ENCODE peak calls at places on chromosome 20, in eight cellular contexts. B, N, C, K, V, W, E and G are unnamed samples.

GRCh38 chr20:62557999-62558408 is 82.2 kb upstream of the GATA5 start:
- DNase-seq in N (no peak), C (no peak), V (no peak), W (no peak), K (no peak), B (no peak), E (no peak), G (no peak)

GRCh38 chr20:20083796-20084195 is 31.5 kb downstream of the CFAP61 start:
- DNase-seq in K (peak; percentile 14), B (peak; percentile 67), W (no peak), C (peak; percentile 21), E (peak; percentile 45), N (peak; percentile 40), V (peak; percentile 52), G (peak; percentile 82)

GRCh38 chr20:18973499-18974173 is 160.1 kb downstream of the SCP2D1 start:
- DNase-seq in W (no peak), N (no peak), E (no peak), K (no peak), V (no peak), C (no peak), B (no peak), G (no peak)

GRCh38 chr20:645318-646106 is 7.5 kb downstream of the SRXN1 start:
- DNase-seq in W (peak; percentile 63), V (peak; percentile 62), E (peak; percentile 35), B (peak; percentile 84), N (peak; percentile 91), K (peak; percentile 85), C (peak; percentile 27), G (peak; percentile 87)

GRCh38 chr20:58433759-58434158 is 44.7 kb downstream of the VAPB start:
- DNase-seq in B (no peak), C (no peak), W (no peak), E (no peak), K (peak; percentile 84), N (no peak), V (peak; percentile 80), G (no peak)

GRCh38 chr20:47231382-47232042 is 125.0 kb downstream of the ZMYND8 start:
- DNase-seq in W (no peak), K (no peak), V (no peak), C (no peak), N (no peak), E (no peak), B (no peak), G (no peak)

GRCh38 chr20:62835931-62836861 is 19.3 kb downstream of the COL9A3 start:
- DNase-seq in B (no peak), V (no peak), W (no peak), N (no peak), E (no peak), C (no peak), K (no peak), G (no peak)

GRCh38 chr20:24953621-24954133 is 4.6 kb downstream of the CST7 start:
- DNase-seq in B (no peak), N (no peak), K (no peak), V (no peak), W (peak; percentile 39), C (peak; percentile 70), E (no peak), G (no peak)

GRCh38 chr20:32206383-32207210 is 946 bp downstream of the PLAGL2 start:
- DNase-seq in K (no peak), C (peak; percentile 13), W (no peak), N (no peak), E (no peak), B (no peak), V (no peak), G (no peak)

GRCh38 chr20:20010639-20011500 is 6.3 kb upstream of the NAA20 start:
- DNase-seq in C (no peak), N (no peak), V (no peak), B (no peak), K (peak; percentile 20), E (peak; percentile 41), W (no peak), G (no peak)

GRCh38 chr20:56628873-56629463 is at the start of gene TFAP2C:
- DNase-seq in E (no peak), C (no peak), K (peak; percentile 98), B (no peak), N (peak; percentile 91), W (no peak), V (peak; percentile 72), G (peak; percentile 85)

GRCh38 chr20:2800590-2801458 is at the start of gene CPXM1:
- DNase-seq in W (no peak), B (peak; percentile 74), N (peak; percentile 90), K (peak; percentile 62), V (no peak), C (no peak), E (no peak), G (peak; percentile 86)

GRCh38 chr20:46130534-46130933 is 12.4 kb downstream of the CD40 start:
- DNase-seq in C (no peak), K (no peak), B (no peak), E (peak; percentile 89), V (no peak), N (no peak), W (no peak), G (no peak)

GRCh38 chr20:772806-773205 is 4.5 kb upstream of the SLC52A3 start:
- DNase-seq in N (no peak), C (no peak), V (no peak), K (no peak), E (no peak), B (no peak), W (no peak), G (no peak)

GRCh38 chr20:58236612-58237317 is 8.3 kb upstream of the ANKRD60 start:
- DNase-seq in N (peak; percentile 90), V (peak; percentile 77), C (peak; percentile 64), E (peak; percentile 54), K (peak; percentile 98), W (peak; percentile 85), B (peak; percentile 73), G (peak; percentile 82)